ENCODE peak calls at places on chromosomes 1 and 21, in nine cellular contexts. U, S, I, M, H, L, P, T and X are unnamed samples.

GRCh38 chr1:18396247-18396646 is 84.5 kb upstream of the KLHDC7A start:
- DNase-seq in T (no peak), P (no peak), U (no peak), I (no peak), S (no peak), M (no peak), H (no peak), L (no peak), X (peak; percentile 9)

GRCh38 chr21:35257413-35257812 is 208.3 kb upstream of the RUNX1 start:
- DNase-seq in I (peak; percentile 53), S (peak; percentile 32), H (peak; percentile 83), L (no peak), U (peak; percentile 90), T (no peak), P (no peak), M (no peak), X (peak; percentile 95)

GRCh38 chr1:156797212-156797871 is 19.3 kb downstream of the SH2D2A start:
- DNase-seq in P (peak; percentile 38), M (peak; percentile 68), I (no peak), L (no peak), T (peak; percentile 67), S (no peak), H (no peak), U (peak; percentile 75), X (peak; percentile 47)

GRCh38 chr1:111565079-111565478 is 54.5 kb upstream of the RAP1A start:
- DNase-seq in P (no peak), I (no peak), U (peak; percentile 73), M (no peak), L (no peak), T (no peak), H (no peak), S (peak; percentile 56), X (peak; percentile 96)

GRCh38 chr1:30685796-30686165 is 37.6 kb downstream of the MATN1 start:
- DNase-seq in P (no peak), H (no peak), I (no peak), L (no peak), T (no peak), S (peak; percentile 21), U (no peak), M (no peak), X (no peak)

GRCh38 chr1:182485861-182486260 is 35.9 kb downstream of the RGSL1 start:
- DNase-seq in S (no peak), P (no peak), I (no peak), T (no peak), M (no peak), L (no peak), U (no peak), H (no peak), X (no peak)

GRCh38 chr1:206472454-206472853 is 2.2 kb downstream of the IKBKE start:
- DNase-seq in P (peak; percentile 36), U (peak; percentile 94), H (peak; percentile 70), M (peak; percentile 42), S (peak; percentile 47), L (no peak), I (no peak), T (peak; percentile 7), X (peak; percentile 74)

GRCh38 chr21:25541042-25541441 is 66.2 kb downstream of the MRPL39 start:
- DNase-seq in P (no peak), U (no peak), H (no peak), M (no peak), I (no peak), L (no peak), S (no peak), T (no peak), X (no peak)

GRCh38 chr1:159591981-159592380 is 4.4 kb downstream of the APCS start:
- DNase-seq in L (no peak), T (no peak), S (no peak), U (no peak), M (no peak), P (no peak), I (no peak), H (no peak), X (no peak)

GRCh38 chr1:54381524-54381923 is 24.7 kb downstream of the SSBP3 start:
- DNase-seq in I (no peak), S (no peak), U (no peak), M (no peak), L (no peak), H (no peak), T (no peak), P (no peak), X (no peak)
- H3K36me3 ChIP-seq in I (no peaks in the 10 kb centered on the region), S (no peaks in the 10 kb centered on the region), U (peaks cover 30% of the 10 kb centered on the region), M (peaks cover 4% of the 10 kb centered on the region), L (no peaks in the 10 kb centered on the region), H (no peaks in the 10 kb centered on the region), T (peaks cover 5% of the 10 kb centered on the region), P (no peaks in the 10 kb centered on the region), X (no peaks in the 10 kb centered on the region)

GRCh38 chr1:55073187-55073916 is 34.0 kb downstream of the PCSK9 start:
- DNase-seq in M (no peak), U (no peak), P (no peak), L (no peak), H (no peak), I (no peak), S (no peak), T (no peak), X (no peak)
- H3K36me3 ChIP-seq in M (peaks cover 89% of the 10 kb centered on the region), U (peaks cover 24% of the 10 kb centered on the region), P (no peaks in the 10 kb centered on the region), L (peaks cover 63% of the 10 kb centered on the region), H (peaks cover 6% of the 10 kb centered on the region), I (peaks cover 63% of the 10 kb centered on the region), S (no peaks in the 10 kb centered on the region), T (peaks cover 20% of the 10 kb centered on the region), X (peaks cover 24% of the 10 kb centered on the region)

GRCh38 chr1:202434059-202434458 is 85.6 kb downstream of the PPP1R12B start:
- DNase-seq in L (no peak), H (no peak), U (no peak), T (no peak), M (no peak), I (no peak), S (no peak), P (no peak), X (no peak)

GRCh38 chr1:202439308-202439707 is 90.8 kb downstream of the PPP1R12B start:
- DNase-seq in M (no peak), H (no peak), P (no peak), S (no peak), T (no peak), U (no peak), I (no peak), L (no peak), X (no peak)

GRCh38 chr1:202433155-202434043 is 84.9 kb downstream of the PPP1R12B start:
- DNase-seq in I (no peak), M (no peak), U (no peak), S (no peak), H (no peak), T (no peak), L (no peak), P (no peak), X (no peak)

GRCh38 chr1:202438393-202439174 is 90.1 kb downstream of the PPP1R12B start:
- DNase-seq in P (no peak), T (no peak), U (no peak), L (no peak), H (no peak), M (no peak), I (no peak), S (no peak), X (no peak)
- H3K36me3 ChIP-seq in P (no peaks in the 10 kb centered on the region), T (peaks cover 4% of the 10 kb centered on the region), U (peaks cover 17% of the 10 kb centered on the region), L (peaks cover 35% of the 10 kb centered on the region), H (peaks cover 4% of the 10 kb centered on the region), M (peaks cover 41% of the 10 kb centered on the region), I (peaks cover 32% of the 10 kb centered on the region), S (no peaks in the 10 kb centered on the region), X (peaks cover 1% of the 10 kb centered on the region)

DNA sequence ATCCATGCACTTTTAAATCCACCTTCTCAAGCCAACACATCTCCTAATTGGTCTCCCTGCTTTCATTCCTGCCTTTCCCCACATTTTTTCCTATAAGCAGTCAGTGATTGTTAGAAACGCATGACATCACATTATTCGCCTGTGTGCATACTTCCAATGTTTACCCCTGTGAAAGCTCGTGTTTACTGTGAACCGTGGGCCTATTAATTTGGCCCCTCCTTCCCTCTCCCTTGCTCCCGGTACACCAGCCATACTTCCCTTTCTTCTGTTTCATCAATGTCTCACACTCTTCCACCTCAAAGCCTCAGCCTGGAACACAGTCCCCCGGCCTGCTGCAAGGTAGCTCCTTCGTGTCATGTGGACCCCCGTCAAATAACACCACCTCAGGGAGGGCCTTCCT is 9.1 kb downstream of the MTOR start:
- DNase-seq in P (no peak), L (no peak), I (no peak), T (no peak), M (no peak), H (no peak), S (no peak), U (no peak), X (no peak)
- H3K36me3 ChIP-seq in P (no peaks in the 10 kb centered on the region), L (peaks cover 65% of the 10 kb centered on the region), I (peaks cover 61% of the 10 kb centered on the region), T (peaks cover 26% of the 10 kb centered on the region), M (peaks cover 46% of the 10 kb centered on the region), H (peaks cover under 1% of the 10 kb centered on the region), S (no peaks in the 10 kb centered on the region), U (peaks cover 58% of the 10 kb centered on the region), X (peaks cover 47% of the 10 kb centered on the region)

GRCh38 chr1:37699147-37699546 is 6.8 kb downstream of the CDCA8 start:
- DNase-seq in I (no peak), M (no peak), T (no peak), S (no peak), H (no peak), P (no peak), U (no peak), L (no peak), X (no peak)
- H3K36me3 ChIP-seq in I (no peaks in the 10 kb centered on the region), M (peaks cover 56% of the 10 kb centered on the region), T (no peaks in the 10 kb centered on the region), S (no peaks in the 10 kb centered on the region), H (no peaks in the 10 kb centered on the region), P (no peaks in the 10 kb centered on the region), U (peaks cover 6% of the 10 kb centered on the region), L (no peaks in the 10 kb centered on the region), X (peaks cover 47% of the 10 kb centered on the region)

GRCh38 chr1:202750761-202751160 is 40.5 kb upstream of the SYT2 start:
- DNase-seq in U (no peak), I (no peak), S (no peak), H (no peak), T (no peak), P (no peak), L (no peak), M (no peak), X (no peak)

GRCh38 chr1:202750024-202750423 is 39.8 kb upstream of the SYT2 start:
- DNase-seq in M (no peak), S (no peak), P (no peak), T (no peak), U (peak; percentile 6), L (no peak), H (no peak), I (no peak), X (no peak)

GRCh38 chr1:202752799-202753198 is 42.5 kb upstream of the SYT2 start:
- DNase-seq in M (no peak), S (no peak), T (no peak), P (no peak), I (no peak), L (no peak), U (no peak), H (no peak), X (no peak)
- H3K36me3 ChIP-seq in M (peaks cover 90% of the 10 kb centered on the region), S (no peaks in the 10 kb centered on the region), T (peaks cover 3% of the 10 kb centered on the region), P (no peaks in the 10 kb centered on the region), I (peaks cover 59% of the 10 kb centered on the region), L (peaks cover 40% of the 10 kb centered on the region), U (peaks cover 24% of the 10 kb centered on the region), H (peaks cover 6% of the 10 kb centered on the region), X (peaks cover 52% of the 10 kb centered on the region)

GRCh38 chr21:45992311-45993209 is 11.0 kb downstream of the COL6A1 start:
- DNase-seq in T (no peak), P (peak; percentile 8), S (peak; percentile 35), I (peak; percentile 6), H (peak; percentile 56), M (no peak), U (no peak), L (peak; percentile 51), X (no peak)
- H3K36me3 ChIP-seq in T (no peaks in the 10 kb centered on the region), P (no peaks in the 10 kb centered on the region), S (no peaks in the 10 kb centered on the region), I (peaks cover 6% of the 10 kb centered on the region), H (peaks cover 2% of the 10 kb centered on the region), M (peaks cover 22% of the 10 kb centered on the region), U (peaks cover 94% of the 10 kb centered on the region), L (no peaks in the 10 kb centered on the region), X (no peaks in the 10 kb centered on the region)

GRCh38 chr21:41379901-41380300 is 18.1 kb downstream of the MX2 start:
- DNase-seq in T (no peak), P (no peak), M (no peak), S (no peak), U (no peak), H (no peak), L (no peak), I (no peak), X (no peak)
- H3K36me3 ChIP-seq in T (peaks cover 7% of the 10 kb centered on the region), P (no peaks in the 10 kb centered on the region), M (no peaks in the 10 kb centered on the region), S (no peaks in the 10 kb centered on the region), U (no peaks in the 10 kb centered on the region), H (no peaks in the 10 kb centered on the region), L (no peaks in the 10 kb centered on the region), I (peaks cover 18% of the 10 kb centered on the region), X (no peaks in the 10 kb centered on the region)